ENCODE peak calls at places on chromosomes 11 and 22, in six cellular contexts. One of them, this sample, is unnamed. For H3K4me1, the result is how much of the 10 kb centered on the place peaks cover.

GRCh38 chr11:71327156-71328085 is 75.0 kb upstream of the SHANK2 start:
- DNase-seq in OCI-LY7: no peak
- DNase-seq in GM23338: no peak
- DNase-seq in GM23248: no peak
- DNase-seq in MM.1S: no peak
- DNase-seq in IMR-90: no peak
- DNase-seq in this sample: no peak

GRCh38 chr11:131837562-131837961 is 467.1 kb downstream of the NTM start:
- DNase-seq in OCI-LY7: no peak
- DNase-seq in GM23338: no peak
- DNase-seq in GM23248: no peak
- DNase-seq in MM.1S: no peak
- DNase-seq in IMR-90: no peak
- DNase-seq in this sample: no peak

GRCh38 chr11:17397311-17398002 is 9.0 kb upstream of the KCNJ11 start:
- DNase-seq in OCI-LY7: no peak
- DNase-seq in GM23338: no peak
- DNase-seq in GM23248: no peak
- DNase-seq in MM.1S: no peak
- DNase-seq in IMR-90: no peak
- DNase-seq in this sample: no peak

GRCh38 chr22:22046370-22046769 is 63.8 kb upstream of the TOP3B start:
- DNase-seq in OCI-LY7: peak
- DNase-seq in GM23338: no peak
- DNase-seq in GM23248: no peak
- DNase-seq in MM.1S: no peak
- DNase-seq in IMR-90: no peak
- DNase-seq in this sample: no peak

GRCh38 chr11:13080861-13081260 is 71.7 kb downstream of the RASSF10 start:
- DNase-seq in OCI-LY7: no peak
- DNase-seq in GM23338: no peak
- DNase-seq in GM23248: no peak
- DNase-seq in MM.1S: no peak
- DNase-seq in IMR-90: no peak
- DNase-seq in this sample: no peak

GRCh38 chr11:133157180-133157579 is 375.1 kb downstream of the OPCML start:
- DNase-seq in OCI-LY7: no peak
- DNase-seq in GM23338: peak
- DNase-seq in GM23248: peak
- DNase-seq in MM.1S: no peak
- DNase-seq in IMR-90: no peak
- DNase-seq in this sample: no peak

GRCh38 chr11:129973809-129974208 is 28.8 kb downstream of the PRDM10 start:
- DNase-seq in OCI-LY7: no peak
- DNase-seq in GM23338: peak
- DNase-seq in GM23248: no peak
- DNase-seq in MM.1S: no peak
- DNase-seq in IMR-90: no peak
- DNase-seq in this sample: peak

GRCh38 chr11:76551400-76551799 is 106.6 kb downstream of the EMSY start:
- DNase-seq in OCI-LY7: peak
- DNase-seq in GM23338: no peak
- DNase-seq in GM23248: peak
- DNase-seq in MM.1S: no peak
- DNase-seq in IMR-90: no peak
- DNase-seq in this sample: peak

GRCh38 chr11:117316197-117316961 is at the start of gene BACE1:
- DNase-seq in OCI-LY7: no peak
- DNase-seq in GM23338: peak
- DNase-seq in GM23248: peak
- DNase-seq in MM.1S: no peak
- DNase-seq in IMR-90: peak
- DNase-seq in this sample: peak

GRCh38 chr22:17806437-17806836 is 32.2 kb upstream of the BID start:
- DNase-seq in OCI-LY7: no peak
- DNase-seq in GM23338: no peak
- DNase-seq in GM23248: no peak
- DNase-seq in MM.1S: no peak
- DNase-seq in IMR-90: no peak
- DNase-seq in this sample: no peak

GRCh38 chr11:110219011-110219785 is 77.2 kb downstream of the RDX start:
- DNase-seq in OCI-LY7: no peak
- DNase-seq in GM23338: no peak
- DNase-seq in GM23248: peak
- DNase-seq in MM.1S: no peak
- DNase-seq in IMR-90: peak
- DNase-seq in this sample: no peak

GRCh38 chr22:20514658-20515406 is 7.4 kb downstream of the MED15 start:
- DNase-seq in OCI-LY7: no peak
- DNase-seq in GM23338: no peak
- DNase-seq in GM23248: peak
- DNase-seq in MM.1S: no peak
- DNase-seq in IMR-90: peak
- DNase-seq in this sample: peak
- H3K4me1 ChIP-seq in OCI-LY7: under half
- H3K4me1 ChIP-seq in GM23338: under half
- H3K4me1 ChIP-seq in GM23248: under half
- H3K4me1 ChIP-seq in MM.1S: under half
- H3K4me1 ChIP-seq in IMR-90: under half
- H3K4me1 ChIP-seq in this sample: under half

GRCh38 chr11:21520244-21520643 is 672.6 kb upstream of the ANO5 start:
- DNase-seq in OCI-LY7: no peak
- DNase-seq in GM23338: no peak
- DNase-seq in GM23248: no peak
- DNase-seq in MM.1S: no peak
- DNase-seq in IMR-90: no peak
- DNase-seq in this sample: no peak
- H3K4me3 ChIP-seq in OCI-LY7: no peak
- H3K4me3 ChIP-seq in GM23338: no peak
- H3K4me3 ChIP-seq in GM23248: no peak
- H3K4me3 ChIP-seq in MM.1S: no peak
- H3K4me3 ChIP-seq in IMR-90: no peak
- H3K4me3 ChIP-seq in this sample: no peak

GRCh38 chr22:35397095-35397904 is 2.6 kb upstream of the MCM5 start:
- DNase-seq in OCI-LY7: peak
- DNase-seq in GM23338: no peak
- DNase-seq in GM23248: peak
- DNase-seq in MM.1S: no peak
- DNase-seq in IMR-90: peak
- DNase-seq in this sample: peak
- H3K4me2 ChIP-seq in OCI-LY7: peak
- H3K4me2 ChIP-seq in GM23338: peak
- H3K4me2 ChIP-seq in GM23248: no peak
- H3K4me2 ChIP-seq in MM.1S: no peak
- H3K4me2 ChIP-seq in IMR-90: no peak
- H3K4me2 ChIP-seq in this sample: peak

DNA sequence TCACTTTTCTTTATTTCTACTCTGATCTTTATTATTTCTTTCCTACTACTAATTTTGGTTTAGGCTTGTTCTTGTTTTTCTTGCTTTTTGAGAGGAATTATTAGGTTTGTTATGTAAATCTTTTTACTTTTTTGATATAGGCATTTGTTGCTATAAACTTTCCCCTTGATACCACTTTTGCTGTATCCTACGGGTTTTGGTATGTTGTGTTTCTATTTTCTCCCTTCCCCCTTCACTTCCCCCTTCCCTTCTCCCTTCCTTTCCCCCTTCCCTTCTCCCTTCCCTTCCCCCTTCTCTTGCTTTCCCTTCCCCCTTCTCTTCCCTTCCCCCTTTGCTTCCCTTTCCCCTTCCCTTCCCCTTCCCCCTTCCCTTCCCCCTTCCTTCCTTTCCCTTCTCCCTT is 529.6 kb downstream of the RAB38 start:
- DNase-seq in OCI-LY7: no peak
- DNase-seq in GM23338: no peak
- DNase-seq in GM23248: no peak
- DNase-seq in MM.1S: no peak
- DNase-seq in IMR-90: no peak
- DNase-seq in this sample: no peak
- H3K4me1 ChIP-seq in OCI-LY7: under half
- H3K4me1 ChIP-seq in GM23338: under half
- H3K4me1 ChIP-seq in GM23248: under half
- H3K4me1 ChIP-seq in MM.1S: under half
- H3K4me1 ChIP-seq in IMR-90: under half
- H3K4me1 ChIP-seq in this sample: under half

DNA sequence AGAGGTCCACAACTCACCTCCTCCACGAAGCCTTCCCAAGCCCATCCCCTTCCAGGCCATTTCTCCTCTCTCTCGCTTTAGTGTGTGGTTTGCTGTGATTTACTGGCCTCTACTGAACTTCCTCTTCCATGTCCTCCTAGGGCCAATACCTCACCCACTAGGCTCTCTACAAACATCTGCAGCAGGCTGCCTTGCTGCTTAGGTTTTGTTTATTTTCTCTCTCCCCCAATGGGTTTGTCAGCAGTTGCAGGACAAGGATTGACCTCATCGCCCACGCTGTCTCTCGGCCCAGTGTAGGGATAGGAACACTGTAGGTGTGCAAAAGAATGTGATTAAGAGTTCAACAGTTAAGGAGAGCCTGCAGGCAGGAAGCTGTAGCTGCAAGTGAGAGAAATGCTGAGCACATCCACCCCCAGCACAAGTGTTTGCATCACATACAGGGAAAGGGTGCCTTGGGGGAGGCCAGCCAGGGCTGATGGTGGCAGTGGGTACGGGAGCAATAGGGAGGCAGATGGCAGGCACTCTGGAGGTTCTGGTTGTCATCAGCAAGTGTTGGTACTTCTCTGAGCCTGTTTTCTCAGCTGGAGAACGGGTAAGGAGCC is 1.4 kb downstream of the PC start:
- DNase-seq in OCI-LY7: peak
- DNase-seq in GM23338: peak
- DNase-seq in GM23248: peak
- DNase-seq in MM.1S: no peak
- DNase-seq in IMR-90: peak
- DNase-seq in this sample: peak
- H3K4me3 ChIP-seq in OCI-LY7: no peak
- H3K4me3 ChIP-seq in GM23338: peak
- H3K4me3 ChIP-seq in GM23248: peak
- H3K4me3 ChIP-seq in MM.1S: no peak
- H3K4me3 ChIP-seq in IMR-90: no peak
- H3K4me3 ChIP-seq in this sample: no peak

GRCh38 chr11:94636388-94636787 is 69.2 kb downstream of the PIWIL4 start:
- DNase-seq in OCI-LY7: no peak
- DNase-seq in GM23338: no peak
- DNase-seq in GM23248: no peak
- DNase-seq in MM.1S: no peak
- DNase-seq in IMR-90: no peak
- DNase-seq in this sample: no peak

GRCh38 chr11:94638902-94639373 is 71.8 kb downstream of the PIWIL4 start:
- DNase-seq in OCI-LY7: no peak
- DNase-seq in GM23338: no peak
- DNase-seq in GM23248: peak
- DNase-seq in MM.1S: peak
- DNase-seq in IMR-90: peak
- DNase-seq in this sample: peak

GRCh38 chr11:94639901-94640721 is 72.9 kb downstream of the PIWIL4 start:
- DNase-seq in OCI-LY7: no peak
- DNase-seq in GM23338: no peak
- DNase-seq in GM23248: no peak
- DNase-seq in MM.1S: no peak
- DNase-seq in IMR-90: no peak
- DNase-seq in this sample: no peak

GRCh38 chr11:94638278-94638901 is 71.2 kb downstream of the PIWIL4 start:
- DNase-seq in OCI-LY7: no peak
- DNase-seq in GM23338: no peak
- DNase-seq in GM23248: peak
- DNase-seq in MM.1S: no peak
- DNase-seq in IMR-90: no peak
- DNase-seq in this sample: no peak

GRCh38 chr11:94641167-94641761 is 74.1 kb downstream of the PIWIL4 start:
- DNase-seq in OCI-LY7: no peak
- DNase-seq in GM23338: no peak
- DNase-seq in GM23248: no peak
- DNase-seq in MM.1S: no peak
- DNase-seq in IMR-90: no peak
- DNase-seq in this sample: no peak
- H3K4me2 ChIP-seq in OCI-LY7: no peak
- H3K4me2 ChIP-seq in GM23338: no peak
- H3K4me2 ChIP-seq in GM23248: no peak
- H3K4me2 ChIP-seq in MM.1S: no peak
- H3K4me2 ChIP-seq in IMR-90: no peak
- H3K4me2 ChIP-seq in this sample: no peak

DNA sequence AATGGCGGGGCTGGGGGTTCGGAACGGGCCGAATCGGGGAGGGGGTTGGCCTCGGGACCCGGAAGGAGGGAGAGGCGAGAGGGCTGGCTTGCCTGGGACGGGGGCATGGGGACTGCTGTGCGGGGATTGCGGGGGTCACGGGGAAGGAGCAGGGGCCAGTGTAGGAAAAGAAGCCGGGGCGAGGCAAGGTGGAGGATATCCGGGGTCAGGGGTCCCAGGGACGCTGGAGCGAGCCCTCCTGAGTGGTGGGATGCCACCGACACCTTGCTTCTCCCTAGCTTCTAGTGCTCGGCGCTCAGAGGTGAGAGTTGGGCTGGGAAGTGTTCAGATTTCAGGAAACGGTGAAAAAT is 426 bp upstream of the GDPD5 start:
- DNase-seq in OCI-LY7: no peak
- DNase-seq in GM23338: no peak
- DNase-seq in GM23248: no peak
- DNase-seq in MM.1S: no peak
- DNase-seq in IMR-90: no peak
- DNase-seq in this sample: no peak
- H3K4me1 ChIP-seq in OCI-LY7: under half
- H3K4me1 ChIP-seq in GM23338: under half
- H3K4me1 ChIP-seq in GM23248: under half
- H3K4me1 ChIP-seq in MM.1S: under half
- H3K4me1 ChIP-seq in IMR-90: under half
- H3K4me1 ChIP-seq in this sample: under half

DNA sequence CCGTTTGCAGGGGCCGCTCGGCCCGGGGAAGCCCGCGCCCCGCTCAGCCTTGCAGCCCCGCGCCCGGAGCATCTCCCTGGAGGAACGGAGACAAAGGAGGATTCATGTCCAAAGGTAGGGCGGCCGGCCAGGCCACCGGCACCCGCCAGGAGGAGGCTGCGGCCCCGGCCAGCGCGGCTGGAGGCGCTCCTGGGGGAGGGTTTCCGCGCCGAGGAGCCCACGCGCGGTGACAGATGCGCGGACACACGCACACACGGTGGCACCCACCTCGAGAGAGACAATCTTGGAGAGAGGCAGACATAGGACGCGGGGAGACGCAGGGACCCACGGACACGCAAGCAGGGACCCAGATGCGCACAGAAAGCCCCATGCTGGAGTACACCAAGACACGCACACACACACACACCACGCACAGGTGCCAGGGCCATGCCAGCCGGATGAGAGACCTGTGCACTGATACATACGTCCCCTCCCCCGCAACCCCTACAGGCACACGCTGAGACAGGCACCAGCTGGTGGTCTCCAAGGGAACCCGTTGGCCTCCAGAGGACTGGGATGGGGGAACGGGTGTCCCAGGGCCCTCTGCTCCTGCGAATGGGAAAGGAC is 7.8 kb downstream of the SEPTIN3 start:
- DNase-seq in OCI-LY7: no peak
- DNase-seq in GM23338: peak
- DNase-seq in GM23248: peak
- DNase-seq in MM.1S: no peak
- DNase-seq in IMR-90: no peak
- DNase-seq in this sample: no peak
- H3K4me3 ChIP-seq in OCI-LY7: no peak
- H3K4me3 ChIP-seq in GM23338: peak
- H3K4me3 ChIP-seq in GM23248: no peak
- H3K4me3 ChIP-seq in MM.1S: peak
- H3K4me3 ChIP-seq in IMR-90: peak
- H3K4me3 ChIP-seq in this sample: peak